ENCODE peak calls at places on chromosomes 12 and 14, in four cellular contexts. A, F, H and T are unnamed samples.

GRCh38 chr14:84926656-84927055 is 603.3 kb upstream of the FLRT2 start:
- DNase-seq in A (no peak), F (no peak), H (no peak), T (no peak)

GRCh38 chr12:63319386-63319785 is 168.4 kb upstream of the AVPR1A start:
- DNase-seq in A (no peak), F (no peak), H (no peak), T (no peak)

GRCh38 chr12:4270016-4270669 is 3.4 kb upstream of the CCND2 start:
- DNase-seq in A (peak; percentile 62), F (no peak), H (no peak), T (no peak)

GRCh38 chr12:70722584-70723343 is 85.5 kb upstream of the PTPRB start:
- DNase-seq in A (no peak), F (peak; percentile 32), H (no peak), T (no peak)

GRCh38 chr14:68982581-68982980 is 3.5 kb upstream of the ACTN1 start:
- DNase-seq in A (no peak), F (peak; percentile 57), H (no peak), T (no peak)

GRCh38 chr12:107649615-107650014 is 36.0 kb upstream of the PWP1 start:
- DNase-seq in A (no peak), F (no peak), H (no peak), T (no peak)

GRCh38 chr12:1927751-1928351 is 9.4 kb upstream of the CACNA2D4 start:
- DNase-seq in A (peak; percentile 87), F (no peak), H (peak; percentile 16), T (no peak)

GRCh38 chr12:65632131-65632855 is 192.0 kb upstream of the HMGA2 start:
- DNase-seq in A (no peak), F (peak; percentile 60), H (no peak), T (peak; percentile 80)

GRCh38 chr14:58563981-58564380 is 73.8 kb upstream of the DACT1 start:
- DNase-seq in A (no peak), F (no peak), H (no peak), T (no peak)

GRCh38 chr14:67883717-67884116 is 64.1 kb downstream of the RAD51B start:
- DNase-seq in A (no peak), F (peak; percentile 44), H (no peak), T (no peak)

GRCh38 chr14:103141117-103141796 is 18.0 kb downstream of the TNFAIP2 start:
- DNase-seq in A (peak; percentile 70), F (peak; percentile 61), H (peak; percentile 49), T (peak; percentile 77)

GRCh38 chr14:68379510-68380303 is 413.2 kb downstream of the ZFP36L1 start:
- DNase-seq in A (no peak), F (no peak), H (no peak), T (no peak)

GRCh38 chr12:28099862-28100261 is 90.4 kb upstream of the CCDC91 start:
- DNase-seq in A (no peak), F (no peak), H (no peak), T (no peak)

GRCh38 chr12:3263939-3264699 is 186.9 kb downstream of the TSPAN9 start:
- DNase-seq in A (peak; percentile 85), F (no peak), H (no peak), T (no peak)

GRCh38 chr14:75822522-75823288 is 159.1 kb downstream of the TGFB3 start:
- DNase-seq in A (no peak), F (peak; percentile 83), H (no peak), T (peak; percentile 55)

GRCh38 chr12:124941170-124941527 is 26.7 kb upstream of the UBC start:
- DNase-seq in A (no peak), F (no peak), H (no peak), T (no peak)

GRCh38 chr12:109998241-109998903 is 858 bp upstream of the ANKRD13A start:
- DNase-seq in A (no peak), F (no peak), H (no peak), T (peak; percentile 96)

GRCh38 chr12:49339464-49339861 is 2.5 kb upstream of the C1QL4 start:
- DNase-seq in A (no peak), F (no peak), H (no peak), T (peak; percentile 63)

GRCh38 chr12:49341777-49342065 is 4.7 kb upstream of the C1QL4 start:
- DNase-seq in A (peak; percentile 57), F (no peak), H (no peak), T (no peak)

GRCh38 chr12:49340095-49340870 is 3.3 kb upstream of the C1QL4 start:
- DNase-seq in A (no peak), F (no peak), H (no peak), T (no peak)

GRCh38 chr12:49342066-49342913 is 4.4 kb upstream of the DNAJC22 start:
- DNase-seq in A (peak; percentile 89), F (peak; percentile 78), H (peak; percentile 90), T (peak; percentile 46)

GRCh38 chr12:49340971-49341776 is 4.2 kb upstream of the C1QL4 start:
- DNase-seq in A (no peak), F (no peak), H (no peak), T (no peak)
- H3K4me3 ChIP-seq in A (no peak overlapping the region), F (no peak overlapping the region), H (no peak overlapping the region), T (no peak overlapping the region)

DNA sequence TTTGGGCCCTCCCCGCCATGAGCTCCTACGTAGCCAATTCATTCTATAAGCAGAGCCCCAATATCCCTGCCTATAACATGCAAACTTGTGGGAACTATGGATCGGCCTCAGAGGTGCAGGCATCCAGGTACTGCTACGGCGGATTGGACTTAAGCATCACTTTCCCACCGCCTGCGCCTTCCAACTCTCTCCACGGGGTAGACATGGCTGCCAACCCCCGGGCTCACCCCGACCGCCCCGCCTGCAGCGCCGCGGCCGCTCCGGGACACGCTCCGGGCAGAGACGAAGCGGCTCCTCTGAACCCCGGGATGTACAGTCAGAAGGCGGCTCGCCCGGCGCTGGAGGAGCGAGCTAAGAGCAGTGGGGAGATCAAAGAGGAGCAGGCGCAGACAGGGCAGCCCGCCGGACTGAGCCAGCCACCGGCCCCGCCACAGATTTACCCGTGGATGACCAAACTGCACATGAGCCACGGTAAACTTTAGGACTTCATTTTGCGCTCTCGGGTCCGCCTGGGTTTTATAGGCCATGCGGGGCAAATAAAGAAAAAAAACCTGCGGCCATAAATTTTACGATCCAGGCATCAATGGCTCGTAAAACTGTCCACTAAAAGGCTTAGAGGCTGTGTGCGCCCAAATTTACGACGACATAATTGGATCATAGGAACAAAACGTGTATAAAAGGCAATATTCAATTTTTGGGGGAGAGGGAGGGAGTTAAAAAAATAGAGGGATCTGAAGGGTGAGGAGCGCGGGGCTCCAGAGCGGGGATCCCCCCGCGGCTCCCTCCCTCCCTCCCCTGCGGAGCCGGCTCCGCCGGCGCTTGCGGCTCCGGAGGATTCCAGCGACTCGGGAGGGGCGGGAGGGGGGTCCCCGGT is 493 bp downstream of the HOXC5 start:
- DNase-seq in A (no peak), F (no peak), H (peak; percentile 42), T (no peak)
- H3K27me3 ChIP-seq in A (no peaks in the 10 kb centered on the region), F (peaks cover 36% of the 10 kb centered on the region), H (no peaks in the 10 kb centered on the region), T (no peaks in the 10 kb centered on the region)

GRCh38 chr14:93788307-93788556 is at the start of gene PRIMA1:
- DNase-seq in A (no peak), F (no peak), H (no peak), T (no peak)

GRCh38 chr14:93785423-93785822 is 2.9 kb downstream of the PRIMA1 start:
- DNase-seq in A (no peak), F (no peak), H (no peak), T (no peak)

GRCh38 chr14:93788557-93789365 is 476 bp upstream of the PRIMA1 start:
- DNase-seq in A (peak; percentile 83), F (no peak), H (peak; percentile 29), T (no peak)

GRCh38 chr14:93789366-93790130 is 1.3 kb upstream of the PRIMA1 start:
- DNase-seq in A (no peak), F (no peak), H (no peak), T (no peak)

DNA sequence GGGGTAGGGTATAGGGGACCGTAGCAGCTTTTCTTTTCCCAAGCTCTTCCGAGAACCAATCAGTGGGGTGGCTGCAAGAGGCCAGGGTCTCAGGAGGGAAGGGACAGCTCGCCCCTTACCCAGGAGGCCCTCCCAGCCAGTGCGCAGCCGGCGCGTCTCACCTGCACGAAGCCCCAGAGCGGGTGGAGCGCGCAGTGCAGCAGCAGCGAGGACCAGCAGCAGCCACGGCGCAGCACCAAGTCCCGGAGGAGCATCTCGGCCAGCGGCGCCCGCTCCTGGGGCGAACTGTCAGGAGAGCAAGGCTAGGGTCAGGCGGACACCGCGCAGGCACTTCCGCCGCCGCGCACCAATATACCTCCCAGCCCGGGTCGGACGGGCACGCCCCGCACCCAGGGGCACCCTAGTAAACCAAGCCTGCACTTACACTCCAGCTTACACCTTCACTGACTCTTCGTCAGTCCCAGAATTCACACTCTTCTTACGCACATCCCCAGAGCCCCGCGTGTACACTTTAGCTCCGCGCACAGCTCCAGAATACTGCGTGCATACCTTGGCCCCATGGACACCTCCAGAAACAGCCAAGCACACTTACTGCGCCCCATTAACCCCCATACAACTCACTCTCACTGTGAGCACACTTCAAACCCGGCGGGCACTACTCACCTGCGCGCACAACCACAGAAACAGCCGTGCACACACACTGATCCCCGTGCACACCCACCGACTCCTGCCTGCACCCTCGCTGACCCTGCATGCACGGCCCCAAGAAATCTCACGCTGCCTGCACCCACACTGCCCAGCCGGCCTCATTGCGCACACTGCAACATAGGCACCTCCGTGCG is 599 bp downstream of the PRIMA1 start:
- DNase-seq in A (no peak), F (no peak), H (no peak), T (no peak)
- H3K4me3 ChIP-seq in A (peak overlapping the region; percentile 56), F (no peak overlapping the region), H (peak overlapping the region; percentile 61), T (no peak overlapping the region)

GRCh38 chr12:48201091-48201490 is 2.0 kb downstream of the OR10AD1 start:
- DNase-seq in A (no peak), F (no peak), H (no peak), T (no peak)

GRCh38 chr12:48197967-48198618 is 5.0 kb downstream of the OR10AD1 start:
- DNase-seq in A (peak; percentile 99), F (peak; percentile 95), H (peak; percentile 99), T (no peak)

GRCh38 chr12:48198619-48198973 is 4.5 kb downstream of the OR10AD1 start:
- DNase-seq in A (peak; percentile 81), F (peak; percentile 24), H (peak; percentile 72), T (no peak)

GRCh38 chr12:48198985-48199384 is 4.1 kb downstream of the OR10AD1 start:
- DNase-seq in A (no peak), F (no peak), H (no peak), T (no peak)

GRCh38 chr12:48199784-48200198 is 3.3 kb downstream of the OR10AD1 start:
- DNase-seq in A (no peak), F (peak; percentile 62), H (peak; percentile 30), T (no peak)
- H3K27me3 ChIP-seq in A (no peaks in the 10 kb centered on the region), F (no peaks in the 10 kb centered on the region), H (no peaks in the 10 kb centered on the region), T (peaks cover 3% of the 10 kb centered on the region)

GRCh38 chr12:25459541-25459951 is 93.5 kb downstream of the LMNTD1 start:
- DNase-seq in A (peak; percentile 44), F (no peak), H (no peak), T (no peak)
- H3K4me3 ChIP-seq in A (no peak overlapping the region), F (no peak overlapping the region), H (no peak overlapping the region), T (no peak overlapping the region)

GRCh38 chr14:61523751-61524150 is 171.6 kb upstream of the HIF1A start:
- DNase-seq in A (no peak), F (no peak), H (no peak), T (peak; percentile 7)
- H3K27me3 ChIP-seq in A (no peaks in the 10 kb centered on the region), F (no peaks in the 10 kb centered on the region), H (no peaks in the 10 kb centered on the region), T (no peaks in the 10 kb centered on the region)

GRCh38 chr12:120758798-120759590 is 33.4 kb downstream of the ACADS start:
- DNase-seq in A (no peak), F (no peak), H (no peak), T (no peak)
- H3K4me3 ChIP-seq in A (no peak overlapping the region), F (no peak overlapping the region), H (no peak overlapping the region), T (no peak overlapping the region)